ENCODE peak calls at places on chromosome 12, in six cellular contexts. Y, C, H, T, S and X are unnamed samples.

GRCh38 chr12:12399161-12399560 is 42.3 kb downstream of the BORCS5 start:
- ATAC-seq in S (no peak), H (no peak), T (no peak), Y (no peak), C (no peak), X (no peak)

GRCh38 chr12:124713041-124713435 is 145.6 kb upstream of the NCOR2 start:
- ATAC-seq in C (no peak), T (peak), Y (no peak), S (no peak), H (peak), X (peak)

GRCh38 chr12:80064951-80065350 is 34.4 kb upstream of the OTOGL start:
- ATAC-seq in Y (no peak), T (no peak), S (no peak), H (no peak), C (no peak), X (no peak)

GRCh38 chr12:57320639-57321038 is 69.7 kb upstream of the STAC3 start:
- ATAC-seq in C (no peak), T (no peak), S (no peak), H (no peak), Y (no peak), X (no peak)

GRCh38 chr12:121214171-121214777 is 4.3 kb downstream of the P2RX4 start:
- ATAC-seq in T (no peak), S (no peak), H (peak), C (no peak), Y (no peak), X (no peak)

GRCh38 chr12:84689638-84690037 is 223.0 kb downstream of the SLC6A15 start:
- ATAC-seq in T (no peak), Y (no peak), H (no peak), C (no peak), S (no peak), X (no peak)

GRCh38 chr12:48054955-48055821 is 50.7 kb downstream of the SENP1 start:
- ATAC-seq in C (no peak), Y (no peak), H (no peak), T (no peak), S (no peak), X (no peak)

GRCh38 chr12:56713345-56713744 is 11.8 kb downstream of the NACA start:
- ATAC-seq in T (no peak), Y (no peak), H (no peak), C (no peak), S (no peak), X (no peak)

GRCh38 chr12:91091916-91092715 is 19.2 kb downstream of the LUM start:
- ATAC-seq in T (no peak), S (no peak), H (no peak), C (no peak), Y (no peak), X (no peak)

GRCh38 chr12:69272511-69272910 is 33.1 kb downstream of the CPSF6 start:
- ATAC-seq in Y (no peak), C (no peak), T (no peak), S (no peak), H (no peak), X (no peak)

GRCh38 chr12:46089414-46090162 is 99.2 kb upstream of the SCAF11 start:
- ATAC-seq in Y (no peak), C (no peak), T (no peak), H (peak), S (no peak), X (no peak)

GRCh38 chr12:110023634-110024023 is 24.4 kb downstream of the ANKRD13A start:
- ATAC-seq in C (no peak), S (no peak), Y (no peak), H (no peak), T (no peak), X (no peak)

GRCh38 chr12:13084898-13085640 is 18.4 kb downstream of the GSG1 start:
- ATAC-seq in C (no peak), H (no peak), T (no peak), Y (no peak), S (no peak), X (no peak)

GRCh38 chr12:49111206-49111605 is 559 bp upstream of the LMBR1L start:
- ATAC-seq in S (peak), Y (peak), H (peak), C (no peak), T (no peak), X (no peak)

GRCh38 chr12:86698581-86698980 is 442.4 kb upstream of the MGAT4C start:
- ATAC-seq in T (no peak), C (no peak), S (no peak), Y (no peak), H (no peak), X (no peak)

GRCh38 chr12:89552376-89552775 is 26.5 kb upstream of the POC1B start:
- ATAC-seq in S (no peak), Y (no peak), C (no peak), T (no peak), H (no peak), X (no peak)

GRCh38 chr12:78703820-78704525 is 160.6 kb upstream of the SYT1 start:
- ATAC-seq in C (no peak), Y (peak), T (no peak), S (no peak), H (no peak), X (no peak)

GRCh38 chr12:49389092-49389703 is 21.9 kb downstream of the SPATS2 start:
- ATAC-seq in Y (no peak), C (no peak), H (no peak), S (no peak), T (no peak), X (no peak)

GRCh38 chr12:24955389-24955788 is 6.5 kb upstream of the BCAT1 start:
- ATAC-seq in H (peak), T (no peak), Y (no peak), S (no peak), C (no peak), X (no peak)

GRCh38 chr12:103647267-103647666 is 60.2 kb downstream of the STAB2 start:
- ATAC-seq in S (no peak), T (no peak), H (no peak), C (no peak), Y (peak), X (no peak)

GRCh38 chr12:115402443-115403170 is 718.6 kb upstream of the TBX3 start:
- ATAC-seq in H (no peak), S (no peak), T (no peak), Y (no peak), C (no peak), X (no peak)

GRCh38 chr12:4064008-4064407 is 190.8 kb upstream of the PARP11 start:
- ATAC-seq in S (no peak), C (no peak), H (no peak), Y (no peak), T (no peak), X (no peak)

GRCh38 chr12:113403435-113404415 is at the start of gene SDS:
- ATAC-seq in C (peak), T (no peak), S (peak), Y (no peak), H (no peak), X (peak)

GRCh38 chr12:3065300-3065699 is 11.9 kb upstream of the TSPAN9 start:
- ATAC-seq in T (no peak), S (no peak), Y (no peak), H (no peak), C (no peak), X (no peak)

GRCh38 chr12:124680863-124681778 is 113.7 kb upstream of the NCOR2 start:
- ATAC-seq in T (peak), Y (peak), H (peak), S (peak), C (peak), X (peak)

GRCh38 chr12:49552014-49552413 is 13.2 kb downstream of the KCNH3 start:
- ATAC-seq in S (no peak), C (no peak), Y (no peak), H (no peak), T (no peak), X (no peak)

GRCh38 chr12:43805149-43805856 is 814 bp downstream of the TWF1 start:
- ATAC-seq in H (peak), Y (peak), C (peak), S (peak), T (no peak), X (no peak)

GRCh38 chr12:13857750-13858149 is 123.7 kb downstream of the GRIN2B start:
- ATAC-seq in Y (no peak), S (no peak), T (no peak), H (no peak), C (no peak), X (no peak)

GRCh38 chr12:105672576-105672975 is 342.1 kb downstream of the C12orf75 start:
- ATAC-seq in C (no peak), S (no peak), Y (no peak), T (peak), H (no peak), X (peak)

GRCh38 chr12:69102856-69103255 is 136.5 kb upstream of the CPSF6 start:
- ATAC-seq in H (no peak), Y (no peak), T (no peak), S (no peak), C (no peak), X (no peak)

DNA sequence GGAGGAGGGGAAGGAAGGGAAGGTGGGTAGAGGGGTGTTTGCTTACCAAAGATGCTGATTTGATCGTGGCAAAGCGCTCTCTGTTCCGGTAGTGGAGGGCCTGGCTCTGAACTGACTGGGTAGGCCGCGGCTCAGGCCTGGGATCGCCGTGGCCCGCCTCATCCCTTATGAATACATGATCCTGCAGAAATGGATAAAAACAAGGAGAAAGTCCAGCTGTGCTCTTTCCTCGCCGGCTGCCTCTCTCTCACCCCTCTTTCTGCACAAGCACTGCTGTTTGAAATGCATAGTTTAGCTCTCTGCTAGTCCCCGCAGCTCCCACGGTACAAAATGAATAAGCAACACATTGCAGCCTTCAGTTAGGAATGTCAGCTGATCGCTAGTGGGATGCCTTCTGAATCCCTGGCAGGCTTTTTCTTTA is 53.8 kb downstream of the PEBP1 start:
- ATAC-seq in H (no peak), S (no peak), C (no peak), Y (no peak), T (no peak), X (peak)
- TF ChIP-seq EP300 in H (no peak), S (no peak), C (no peak), Y (no peak), T (no peak), X (no peak)

DNA sequence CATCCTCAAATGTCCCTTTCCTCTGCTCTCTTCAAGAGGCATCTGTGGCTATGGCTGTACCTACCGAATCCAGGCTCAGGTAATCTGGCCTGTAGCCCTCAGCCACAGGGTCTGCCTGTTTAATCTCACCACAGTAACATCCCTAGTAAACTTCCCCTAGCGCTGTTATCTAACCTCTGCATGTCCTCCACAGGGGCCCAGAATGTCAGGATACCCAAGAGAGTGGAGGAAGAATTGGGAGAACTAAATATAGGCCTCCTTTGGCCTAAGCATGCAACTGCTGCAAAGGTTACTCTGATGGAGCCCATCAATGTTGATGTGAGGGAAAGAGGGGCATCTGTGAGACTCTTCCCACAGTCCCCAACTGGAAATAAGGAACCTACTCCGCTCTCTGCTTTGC is 63.2 kb upstream of the IFNG-AS1 start:
- ATAC-seq in Y (no peak), S (no peak), C (no peak), H (no peak), T (no peak), X (no peak)
- H3K4me3 ChIP-seq in Y (no peak), S (no peak), C (no peak), H (no peak), T (no peak), X (no peak)

DNA sequence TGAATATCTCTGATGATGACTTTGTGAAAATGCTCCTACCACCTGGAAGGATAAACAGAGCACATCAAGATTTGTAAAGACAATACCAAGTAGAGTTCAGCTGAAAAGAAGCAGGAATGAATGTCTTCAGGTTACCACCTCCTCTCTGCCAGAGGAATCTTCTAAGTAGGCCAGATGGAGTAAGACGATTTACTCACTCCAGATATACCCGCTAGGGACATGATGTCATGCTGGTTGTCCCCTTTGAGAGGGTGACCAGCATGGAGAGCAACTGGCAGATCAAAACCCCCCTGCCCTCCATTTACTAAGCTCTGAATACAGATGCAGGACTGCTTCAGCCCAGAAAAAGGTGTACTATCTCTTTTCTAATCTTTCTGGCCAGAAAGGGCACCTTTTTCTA is 39.3 kb upstream of the HSPB8 start:
- ATAC-seq in Y (no peak), T (no peak), S (no peak), C (no peak), H (no peak), X (no peak)
- TF ChIP-seq CTCF in Y (no peak), T (no peak), S (no peak), C (no peak), H (no peak), X (no peak)

GRCh38 chr12:94898388-94898787 is 105.1 kb downstream of the NDUFA12 start:
- ATAC-seq in Y (no peak), C (no peak), S (peak), T (no peak), H (no peak), X (no peak)
- TF ChIP-seq EP300 in Y (no peak), C (no peak), S (no peak), T (no peak), H (no peak), X (no peak)

GRCh38 chr12:64611430-64612286 is 1.4 kb downstream of the RASSF3 start:
- ATAC-seq in Y (no peak), H (peak), C (peak), S (peak), T (peak), X (peak)
- H3K4me3 ChIP-seq in Y (peak), H (peak), C (peak), S (peak), T (peak), X (peak)

GRCh38 chr12:39505562-39505961 is 62.6 kb upstream of the KIF21A start:
- ATAC-seq in T (no peak), C (no peak), Y (no peak), S (no peak), H (no peak), X (no peak)

GRCh38 chr12:39502657-39503056 is 59.7 kb upstream of the KIF21A start:
- ATAC-seq in H (no peak), T (no peak), Y (no peak), S (no peak), C (no peak), X (no peak)

GRCh38 chr12:39499296-39499695 is 56.4 kb upstream of the KIF21A start:
- ATAC-seq in S (no peak), H (no peak), C (peak), Y (no peak), T (no peak), X (no peak)

GRCh38 chr12:39505025-39505424 is 62.1 kb upstream of the KIF21A start:
- ATAC-seq in H (no peak), S (no peak), C (no peak), Y (no peak), T (no peak), X (no peak)

DNA sequence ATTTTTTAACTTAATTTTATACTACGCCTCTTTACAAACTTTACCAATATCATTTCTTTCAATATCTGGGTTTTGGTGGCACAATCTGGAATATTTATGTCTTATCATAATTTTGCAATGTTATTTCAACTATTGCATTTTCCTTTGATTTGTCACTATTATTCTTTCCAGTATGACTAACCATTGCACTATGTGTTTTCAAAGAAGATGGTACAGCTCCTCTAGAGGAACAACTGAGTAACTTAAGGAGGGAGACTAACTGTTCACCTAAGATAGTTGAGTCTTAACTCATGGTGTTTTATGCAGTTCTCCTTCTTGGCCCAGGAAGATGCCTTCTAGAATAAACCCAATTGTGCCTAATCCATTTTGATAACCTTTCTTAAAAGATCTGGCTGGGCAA is 60.5 kb upstream of the KIF21A start:
- ATAC-seq in C (peak), T (no peak), S (no peak), Y (peak), H (peak), X (no peak)
- TF ChIP-seq CTCF in C (peak), T (no peak), S (no peak), Y (no peak), H (no peak), X (no peak)

GRCh38 chr12:76272292-76272691 is 75.9 kb downstream of the BBS10 start:
- ATAC-seq in T (no peak), C (no peak), S (no peak), Y (no peak), H (no peak), X (no peak)
- TF ChIP-seq EP300 in T (no peak), C (no peak), S (no peak), Y (no peak), H (no peak), X (no peak)

DNA sequence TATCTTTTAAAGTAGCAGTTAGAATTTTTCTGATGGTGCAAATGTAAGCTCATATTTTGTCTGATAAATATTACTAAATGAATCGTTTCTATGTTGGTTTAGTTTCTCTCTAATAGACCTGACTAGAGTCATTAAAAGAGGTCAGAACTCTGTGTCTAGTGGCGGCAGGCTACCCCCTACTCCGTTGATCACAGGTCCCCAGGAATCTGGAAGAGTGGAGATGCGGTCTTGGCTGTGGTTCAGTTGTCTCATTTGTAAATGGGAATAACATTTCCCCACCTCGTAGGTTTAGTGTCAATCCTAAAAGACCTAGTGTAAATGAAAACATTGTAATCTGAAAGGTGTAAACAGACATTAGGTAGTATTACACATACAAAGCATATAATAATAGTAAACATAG is 4.7 kb upstream of the FOXJ2 start:
- ATAC-seq in H (no peak), T (no peak), Y (no peak), S (no peak), C (no peak), X (no peak)
- H3K4me3 ChIP-seq in H (no peak), T (peak), Y (peak), S (peak), C (peak), X (no peak)

DNA sequence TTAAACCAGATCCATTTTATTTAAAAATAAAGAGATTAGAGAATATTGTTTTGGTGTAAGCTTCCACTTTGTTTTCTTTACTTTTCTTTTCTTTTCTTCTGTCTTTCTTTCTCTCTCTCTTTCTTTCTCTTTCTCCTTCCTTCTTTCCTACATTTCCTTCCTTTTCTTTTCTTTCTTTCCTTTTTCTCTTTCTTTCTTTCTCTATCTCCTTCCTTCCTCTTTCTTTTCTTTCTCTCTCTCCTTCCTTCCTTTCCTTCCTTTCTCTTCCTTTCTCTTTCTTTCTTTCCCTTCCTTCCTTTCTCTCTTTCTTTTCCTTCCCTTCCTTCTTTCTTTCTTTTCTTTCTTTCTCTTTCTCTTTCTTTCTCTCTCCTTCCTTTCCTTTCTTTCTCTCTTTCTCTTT is 100.8 kb downstream of the TMTC3 start:
- ATAC-seq in H (no peak), T (no peak), C (no peak), Y (no peak), S (no peak), X (no peak)
- TF ChIP-seq CTCF in H (no peak), T (no peak), C (no peak), Y (no peak), S (no peak), X (no peak)